ENCODE peak calls at places on chromosome 10, in six cellular contexts. X is fibroblast of the aortic adventitia; A is CD4-positive, alpha-beta T cell; K is GM12865; W is lower lobe of right lung; O is fibroblast of lung. Y is an unnamed sample.

GRCh38 chr10:106643521-106643920 is 521.0 kb downstream of the SORCS1 start:
- DNase-seq in K (no peak), W (no peak), A (no peak), O (no peak), X (no peak), Y (no peak)

GRCh38 chr10:51074238-51075028 is at the start of gene PRKG1:
- DNase-seq in O (peak; percentile 84), W (peak; percentile 79), A (no peak), X (peak; percentile 82), K (no peak), Y (no peak)

GRCh38 chr10:89158446-89158845 is 48.7 kb downstream of the CH25H start:
- DNase-seq in W (no peak), K (no peak), O (peak; percentile 42), A (no peak), X (peak; percentile 67), Y (no peak)

GRCh38 chr10:110820321-110820814 is 51.4 kb upstream of the PDCD4 start:
- DNase-seq in A (no peak), K (no peak), W (no peak), X (peak; percentile 59), O (peak; percentile 11), Y (no peak)

GRCh38 chr10:73969224-73969811 is 28.6 kb upstream of the VCL start:
- DNase-seq in A (no peak), O (no peak), W (no peak), K (no peak), X (no peak), Y (no peak)

GRCh38 chr10:129766611-129767550 is 197.2 kb downstream of the EBF3 start:
- DNase-seq in A (no peak), W (peak; percentile 32), X (no peak), K (no peak), O (no peak), Y (no peak)

GRCh38 chr10:74021248-74022055 is 23.5 kb downstream of the VCL start:
- DNase-seq in W (no peak), K (no peak), A (no peak), X (peak; percentile 86), O (peak; percentile 92), Y (no peak)

GRCh38 chr10:92972066-92972870 is 88.3 kb upstream of the CYP26C1 start:
- DNase-seq in O (peak; percentile 74), X (peak; percentile 82), A (no peak), W (no peak), K (no peak), Y (no peak)

GRCh38 chr10:44811072-44811471 is 100.1 kb upstream of the TMEM72 start:
- DNase-seq in X (peak; percentile 34), W (no peak), K (no peak), A (no peak), O (no peak), Y (no peak)

GRCh38 chr10:44813201-44813600 is 97.9 kb upstream of the TMEM72 start:
- DNase-seq in A (no peak), W (no peak), O (no peak), X (no peak), K (no peak), Y (no peak)

GRCh38 chr10:44806895-44807294 is 104.2 kb upstream of the TMEM72 start:
- DNase-seq in A (no peak), O (peak; percentile 34), X (no peak), W (no peak), K (no peak), Y (no peak)

GRCh38 chr10:44807451-44807850 is 103.7 kb upstream of the TMEM72 start:
- DNase-seq in A (no peak), W (no peak), K (no peak), O (no peak), X (peak; percentile 55), Y (no peak)

DNA sequence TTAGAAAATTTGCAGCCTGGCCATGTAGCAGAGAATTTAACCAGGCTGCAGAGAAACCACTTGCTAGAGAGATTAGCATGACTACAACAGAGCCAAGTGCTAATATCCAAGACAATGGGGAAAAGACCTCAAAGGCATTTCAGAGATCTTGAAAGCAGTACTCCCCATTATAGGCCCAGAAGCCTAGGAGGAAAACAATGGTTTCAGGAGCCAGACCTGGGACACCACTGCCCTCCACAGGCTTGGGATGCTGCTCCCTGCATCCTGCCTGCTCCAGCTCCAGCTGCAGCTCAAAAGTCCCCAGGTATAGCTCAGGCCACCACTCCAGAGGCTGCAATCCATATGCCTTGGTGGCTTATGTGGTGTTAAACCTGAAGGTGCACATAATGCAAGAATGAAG is 101.5 kb upstream of the TMEM72 start:
- DNase-seq in W (no peak), O (no peak), X (peak; percentile 93), A (no peak), K (no peak), Y (no peak)
- TF ChIP-seq CTCF in W (no peak), O (no peak), X (peak; percentile 73), A (no peak), K (no peak), Y (no peak)

GRCh38 chr10:36042135-36042534 is 400.0 kb upstream of the FZD8 start:
- DNase-seq in O (no peak), A (no peak), X (no peak), K (no peak), W (no peak), Y (no peak)
- TF ChIP-seq CTCF in O (no peak), A (no peak), X (no peak), K (no peak), W (no peak), Y (no peak)

DNA sequence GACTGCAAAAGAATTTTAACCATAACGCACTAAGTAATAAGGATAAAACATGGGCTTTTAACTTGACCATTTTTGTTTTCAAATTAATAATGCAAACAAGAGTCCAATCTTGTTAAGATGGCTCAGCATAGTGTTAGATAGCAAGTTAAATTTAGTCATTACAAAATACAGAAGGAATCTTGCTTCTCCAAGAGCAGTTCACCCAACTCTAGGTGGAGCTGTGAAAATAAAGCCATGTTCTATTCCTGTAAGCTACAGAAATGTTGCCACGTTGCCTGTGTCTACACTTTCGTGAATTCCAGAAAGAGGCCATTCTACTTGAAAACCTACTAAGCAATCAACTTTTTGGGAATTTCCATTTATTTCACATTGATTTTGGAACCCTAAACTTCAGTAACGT is 191.9 kb downstream of the SFMBT2 start:
- DNase-seq in A (no peak), W (no peak), K (no peak), X (peak; percentile 14), O (peak; percentile 48), Y (no peak)
- TF ChIP-seq CTCF in A (no peak), W (no peak), K (no peak), X (no peak), O (peak; percentile 27), Y (no peak)

GRCh38 chr10:43437141-43437860 is 390 bp downstream of the ZNF487 start:
- DNase-seq in K (no peak), X (no peak), A (no peak), W (no peak), O (no peak), Y (no peak)

GRCh38 chr10:43440782-43441134 is 3.8 kb downstream of the ZNF487 start:
- DNase-seq in W (no peak), K (no peak), X (no peak), A (no peak), O (no peak), Y (no peak)

GRCh38 chr10:43436291-43437140 is at the start of gene ZNF487:
- DNase-seq in X (peak; percentile 82), K (peak; percentile 92), O (peak; percentile 88), W (peak; percentile 94), A (peak; percentile 69), Y (peak; percentile 93)
- TF ChIP-seq CTCF in X (peak; percentile 22), K (no peak), O (peak; percentile 25), W (peak; percentile 37), A (no peak), Y (peak; percentile 24)

GRCh38 chr10:76301950-76302349 is 870.5 kb downstream of the LRMDA start:
- DNase-seq in W (no peak), X (no peak), K (no peak), O (peak; percentile 18), A (no peak), Y (no peak)
- TF ChIP-seq CTCF in W (no peak), X (no peak), K (no peak), O (peak; percentile 7), A (no peak), Y (no peak)

Y was measured in CD14-positive monocyte.